ENCODE peak calls at places on chromosomes 12 and 14, in ten cellular contexts. G is H1, F is Karpas-422, H is right atrium auricular region, L is neural progenitor cell, T is OCI-LY7, Z is ovary, A is stomach, K is aorta, N is psoas muscle. C is an unnamed sample. For H3K4me1, the result is how much of the 10 kb centered on the place peaks cover.

GRCh38 chr14:66993512-66993911 is 195.7 kb upstream of the GARIN2 start:
- DNase-seq in T (no peak), H (no peak), K (no peak), Z (no peak), A (no peak), F (no peak), G (no peak), N (no peak), L (no peak), C (no peak)

GRCh38 chr12:122265931-122266771 is at the start of gene VPS33A:
- DNase-seq in H (peak), T (peak), A (peak), N (peak), Z (peak), L (peak), F (peak), G (peak), K (peak), C (peak)

GRCh38 chr12:56601503-56601902 is 28.6 kb downstream of the BAZ2A start:
- DNase-seq in T (peak), F (peak), Z (no peak), L (no peak), K (no peak), N (no peak), H (no peak), A (no peak), G (no peak), C (peak)

GRCh38 chr12:132393245-132393795 is 63.9 kb upstream of the GALNT9 start:
- DNase-seq in A (no peak), Z (no peak), F (no peak), T (no peak), H (no peak), K (no peak), L (no peak), G (no peak), N (peak), C (no peak)

GRCh38 chr14:59305231-59305630 is 116.8 kb downstream of the DAAM1 start:
- DNase-seq in H (no peak), N (no peak), L (no peak), Z (no peak), G (no peak), F (no peak), T (peak), K (no peak), A (no peak), C (no peak)

GRCh38 chr14:89641495-89642162 is 224.6 kb upstream of the FOXN3 start:
- DNase-seq in F (no peak), Z (no peak), G (no peak), K (no peak), H (no peak), N (no peak), L (no peak), T (no peak), A (no peak), C (no peak)

GRCh38 chr14:59630281-59630963 is 53.8 kb upstream of the CCDC175 start:
- DNase-seq in A (no peak), Z (no peak), H (no peak), G (no peak), K (peak), F (no peak), L (peak), T (no peak), N (no peak), C (peak)

GRCh38 chr12:120467439-120467838 is 2.1 kb downstream of the SRSF9 start:
- DNase-seq in H (no peak), L (no peak), G (no peak), F (no peak), K (no peak), N (no peak), T (no peak), A (no peak), Z (no peak), C (no peak)

GRCh38 chr12:3803865-3804472 is 51.1 kb upstream of the CRACR2A start:
- DNase-seq in A (peak), G (peak), H (peak), L (peak), T (peak), N (peak), K (peak), Z (peak), F (peak), C (peak)

GRCh38 chr14:46999661-47000060 is 348.1 kb upstream of the RPL10L start:
- DNase-seq in G (no peak), T (no peak), L (no peak), F (no peak), Z (no peak), A (no peak), N (no peak), H (no peak), K (no peak), C (no peak)

GRCh38 chr14:76863724-76864407 is 37.7 kb downstream of the LRRC74A start:
- DNase-seq in G (no peak), L (no peak), K (no peak), T (no peak), A (no peak), N (peak), H (peak), Z (no peak), F (no peak), C (no peak)

GRCh38 chr12:56839489-56840442 is 76.6 kb downstream of the HSD17B6 start:
- DNase-seq in T (peak), N (no peak), L (peak), H (no peak), Z (peak), K (no peak), G (peak), F (peak), A (peak), C (peak)

GRCh38 chr14:49975286-49975685 is 82.4 kb downstream of the ARF6 start:
- DNase-seq in T (no peak), Z (no peak), N (no peak), G (no peak), A (no peak), H (no peak), F (no peak), K (no peak), L (no peak), C (no peak)

GRCh38 chr12:25107920-25108319 is 87.0 kb downstream of the DNAI7 start:
- DNase-seq in F (no peak), H (no peak), L (no peak), N (no peak), T (no peak), K (no peak), Z (no peak), A (no peak), G (no peak), C (no peak)

GRCh38 chr14:74955229-74955999 is at the start of gene PGF:
- DNase-seq in Z (peak), F (no peak), T (no peak), G (no peak), A (peak), K (peak), H (no peak), L (peak), N (peak), C (peak)

GRCh38 chr14:68139466-68140110 is 320.0 kb downstream of the RAD51B start:
- DNase-seq in G (no peak), L (no peak), H (no peak), T (no peak), A (no peak), Z (no peak), F (no peak), K (no peak), N (no peak), C (no peak)

GRCh38 chr14:76083796-76084195 is 67.9 kb upstream of the GPATCH2L start:
- DNase-seq in A (no peak), H (no peak), N (no peak), T (no peak), G (no peak), L (peak), F (no peak), Z (no peak), K (no peak), C (peak)

GRCh38 chr12:57461326-57461903 is 1.8 kb downstream of the GLI1 start:
- DNase-seq in A (peak), F (peak), Z (peak), K (peak), G (no peak), N (peak), H (peak), L (peak), T (peak), C (peak)

GRCh38 chr12:52119398-52120254 is 40.1 kb downstream of the SMIM41 start:
- DNase-seq in G (peak), T (peak), N (no peak), H (no peak), L (peak), A (peak), F (peak), Z (no peak), K (no peak), C (peak)

GRCh38 chr12:50101663-50102062 is 2.1 kb upstream of the GPD1 start:
- DNase-seq in F (no peak), H (no peak), Z (no peak), N (no peak), T (no peak), L (peak), A (no peak), K (no peak), G (no peak), C (peak)

GRCh38 chr14:98548071-98548686 is 723.8 kb downstream of the BCL11B start:
- DNase-seq in G (no peak), Z (no peak), T (no peak), L (no peak), F (no peak), K (no peak), N (no peak), H (no peak), A (no peak), C (no peak)

GRCh38 chr14:104967414-104968152 is 10.6 kb downstream of the AHNAK2 start:
- DNase-seq in K (peak), A (peak), L (peak), Z (peak), H (peak), F (peak), T (no peak), G (no peak), N (peak), C (peak)

GRCh38 chr12:91178139-91178561 is 4.5 kb downstream of the DCN start:
- DNase-seq in N (peak), K (no peak), A (no peak), T (no peak), Z (peak), G (no peak), L (no peak), F (peak), H (no peak), C (peak)

GRCh38 chr12:65725376-65725775 is 98.9 kb upstream of the HMGA2 start:
- DNase-seq in T (no peak), Z (no peak), F (no peak), H (no peak), L (no peak), K (no peak), A (no peak), N (no peak), G (no peak), C (no peak)

GRCh38 chr12:93978553-93978952 is 169.8 kb upstream of the PLXNC1 start:
- DNase-seq in G (no peak), T (no peak), Z (no peak), L (no peak), N (no peak), H (peak), A (no peak), F (no peak), K (no peak), C (no peak)

GRCh38 chr12:110862331-110862730 is 15.5 kb downstream of the CCDC63 start:
- DNase-seq in H (no peak), Z (no peak), K (no peak), G (no peak), A (no peak), N (no peak), T (no peak), L (peak), F (no peak), C (no peak)

GRCh38 chr14:39426605-39427004 is 5.6 kb downstream of the FBXO33 start:
- DNase-seq in N (no peak), A (no peak), L (no peak), Z (no peak), F (peak), T (peak), H (no peak), K (no peak), G (no peak), C (no peak)

GRCh38 chr12:41940571-41940970 is 204.1 kb downstream of the GXYLT1 start:
- DNase-seq in F (no peak), A (no peak), G (no peak), H (no peak), T (no peak), K (no peak), L (no peak), N (no peak), Z (no peak), C (no peak)

GRCh38 chr14:96198430-96199133 is 6.1 kb upstream of the BDKRB2 start:
- DNase-seq in A (no peak), T (no peak), K (no peak), F (no peak), L (no peak), Z (no peak), N (no peak), G (no peak), H (no peak), C (no peak)

GRCh38 chr12:1760566-1761382 is 59.6 kb upstream of the LRTM2 start:
- DNase-seq in F (no peak), T (no peak), Z (no peak), N (no peak), K (no peak), A (no peak), H (no peak), G (no peak), L (no peak), C (no peak)

GRCh38 chr12:79521576-79521975 is 169.2 kb downstream of the PAWR start:
- DNase-seq in F (no peak), K (no peak), A (no peak), H (no peak), T (no peak), Z (no peak), G (no peak), N (no peak), L (no peak), C (no peak)

GRCh38 chr14:92987713-92988510 is 65.0 kb downstream of the CHGA start:
- DNase-seq in T (no peak), N (peak), K (peak), H (no peak), L (no peak), G (no peak), F (no peak), Z (peak), A (no peak), C (no peak)

GRCh38 chr14:67748312-67748711 is 46.6 kb downstream of the RDH12 start:
- DNase-seq in L (no peak), H (no peak), F (no peak), T (no peak), G (no peak), A (no peak), N (no peak), Z (no peak), K (no peak), C (no peak)

GRCh38 chr14:102182190-102182589 is 42.5 kb downstream of the WDR20 start:
- DNase-seq in N (no peak), K (no peak), G (no peak), A (no peak), H (no peak), F (peak), T (no peak), L (no peak), Z (no peak), C (no peak)
- H3K27ac ChIP-seq in N (peak), K (no peak), G (no peak), A (no peak), H (no peak), F (peak), T (no peak), L (no peak), Z (no peak), C (no peak)

GRCh38 chr12:14946856-14947255 is 8.5 kb upstream of the ERP27 start:
- DNase-seq in L (no peak), Z (no peak), N (no peak), F (no peak), G (no peak), A (no peak), K (no peak), H (no peak), T (no peak), C (no peak)

GRCh38 chr12:14948672-14949071 is 10.3 kb upstream of the ERP27 start:
- DNase-seq in N (no peak), Z (no peak), K (no peak), A (no peak), T (peak), H (no peak), L (no peak), G (no peak), F (peak), C (peak)

GRCh38 chr12:14950982-14951746 is 10.2 kb downstream of the ARHGDIB start:
- DNase-seq in H (no peak), F (no peak), N (no peak), K (no peak), G (no peak), Z (no peak), L (peak), T (no peak), A (no peak), C (peak)

GRCh38 chr12:14950421-14950820 is 11.0 kb downstream of the ARHGDIB start:
- DNase-seq in F (no peak), G (no peak), N (no peak), H (no peak), T (no peak), Z (no peak), K (no peak), A (no peak), L (peak), C (no peak)

GRCh38 chr12:14949631-14950030 is 11.3 kb upstream of the ERP27 start:
- DNase-seq in N (no peak), G (no peak), T (no peak), K (no peak), L (no peak), H (no peak), Z (no peak), F (no peak), A (no peak), C (no peak)
- H3K4me1 ChIP-seq in N (under half), G (under half), T (half or more), K (under half), L (under half), H (under half), Z (under half), F (half or more), A (under half), C (under half)

DNA sequence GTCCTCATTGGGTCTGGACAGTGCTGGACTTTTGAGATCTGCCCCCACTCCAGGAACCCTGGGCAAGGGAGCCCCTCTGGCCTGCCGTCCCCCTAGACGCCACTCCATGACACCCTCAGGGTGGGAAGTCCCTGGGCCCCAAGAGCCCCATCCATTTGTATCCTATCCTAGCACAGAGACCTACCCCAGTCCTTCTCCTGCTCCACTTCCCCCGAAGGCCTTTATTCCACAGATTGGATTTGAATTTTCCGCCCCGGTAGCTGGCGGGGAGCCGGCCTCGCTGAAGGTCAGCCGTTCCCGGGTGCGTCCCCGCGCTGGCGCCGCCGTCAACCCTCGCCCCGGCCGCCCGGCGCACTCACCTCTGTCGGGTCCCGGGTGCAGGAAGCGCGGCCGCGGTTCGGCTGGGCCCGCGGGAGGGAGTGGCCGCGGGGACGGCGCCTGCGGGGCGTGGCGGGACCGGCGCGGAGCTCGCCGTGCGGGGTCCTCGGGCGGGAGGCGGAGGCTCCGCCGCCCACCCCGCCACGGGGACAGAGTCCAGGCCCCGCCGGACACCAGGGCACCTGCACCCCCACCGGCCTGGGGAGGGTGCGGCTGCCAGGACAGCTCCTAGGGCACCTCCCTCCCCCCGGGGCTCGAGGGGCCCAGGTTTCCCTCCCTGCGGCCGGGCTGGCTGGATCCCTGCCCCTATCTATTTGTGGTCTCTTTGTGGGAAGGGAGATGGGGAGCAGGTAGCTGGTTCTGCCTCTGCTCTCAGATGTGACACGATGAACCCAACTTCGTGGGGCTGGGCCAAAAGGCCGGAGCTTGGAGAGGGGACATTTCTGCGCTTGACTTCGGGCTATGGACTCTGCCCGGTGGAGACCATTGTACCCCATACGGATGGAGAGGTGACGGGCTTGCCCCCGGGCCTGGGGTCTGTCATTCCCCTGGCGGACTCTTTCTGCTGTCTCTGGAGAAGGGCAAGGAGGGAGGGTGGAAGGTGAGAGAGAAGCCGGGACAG is 19.9 kb upstream of the GPR68 start:
- DNase-seq in A (peak), K (no peak), H (no peak), N (peak), L (peak), T (no peak), Z (no peak), F (no peak), G (no peak), C (peak)
- H3K4me3 ChIP-seq in A (peak), K (no peak), H (peak), N (peak), L (peak), T (no peak), Z (peak), F (no peak), G (peak), C (peak)

GRCh38 chr12:11968516-11968915 is 102.2 kb upstream of the BCL2L14 start:
- DNase-seq in N (no peak), G (no peak), A (no peak), K (no peak), Z (no peak), H (no peak), F (no peak), T (no peak), L (no peak), C (peak)
- H3K27ac ChIP-seq in N (no peak), G (no peak), A (no peak), K (no peak), Z (no peak), H (no peak), F (no peak), T (no peak), L (no peak), C (no peak)

GRCh38 chr12:26732010-26732908 is 100.7 kb downstream of the ITPR2 start:
- DNase-seq in K (no peak), G (no peak), N (no peak), A (no peak), L (no peak), H (no peak), T (peak), F (peak), Z (no peak), C (no peak)
- H3K4me1 ChIP-seq in K (under half), G (under half), N (under half), A (under half), L (under half), H (under half), T (under half), F (half or more), Z (under half), C (under half)

DNA sequence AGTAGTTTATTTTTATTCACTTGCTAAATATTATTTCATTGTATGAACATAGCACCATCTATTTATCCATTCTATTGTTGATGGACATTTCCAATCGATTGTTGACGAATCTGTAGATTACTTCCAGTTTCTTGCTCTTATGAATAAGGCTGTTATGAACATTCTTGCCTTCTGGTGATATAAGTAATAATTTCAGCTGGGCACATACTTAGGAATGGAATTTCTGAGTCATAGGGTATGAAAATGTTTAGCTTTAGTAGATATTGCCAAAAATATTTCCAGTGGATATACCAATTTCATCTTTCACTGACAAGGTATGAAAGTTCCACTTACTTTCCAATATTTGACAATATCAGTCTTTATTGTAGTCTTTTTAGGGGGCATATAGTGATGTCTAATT is 468.5 kb downstream of the ETNK1 start:
- DNase-seq in L (no peak), T (no peak), K (no peak), A (no peak), G (no peak), Z (no peak), N (no peak), H (no peak), F (no peak), C (no peak)
- H3K4me3 ChIP-seq in L (no peak), T (no peak), K (no peak), A (no peak), G (no peak), Z (no peak), N (no peak), H (no peak), F (no peak), C (no peak)